ENCODE peak calls at places on chromosomes 16 and 17, in seven cellular contexts. C, A, V, H, P, I and U are unnamed samples.
A peak's percentile ranks its signal among the peaks of the same experiment; 100 is the strongest.

GRCh38 chr17:50618941-50619340 is 15.7 kb upstream of the ABCC3 start:
- DNase-seq in C (no peak), A (peak; percentile 48), V (peak; percentile 48), H (no peak), P (no peak), I (no peak), U (peak; percentile 39)

GRCh38 chr16:62194828-62195227 is 158.6 kb upstream of the CDH8 start:
- DNase-seq in C (no peak), A (no peak), V (no peak), H (no peak), P (no peak), I (no peak), U (no peak)

GRCh38 chr16:20383106-20384029 is 21.2 kb downstream of the PDILT start:
- DNase-seq in C (peak; percentile 43), A (peak; percentile 70), V (peak; percentile 72), H (peak; percentile 74), P (peak; percentile 50), I (peak; percentile 77), U (peak; percentile 78)

GRCh38 chr16:52540910-52541309 is 6.0 kb downstream of the TOX3 start:
- DNase-seq in C (no peak), A (no peak), V (no peak), H (no peak), P (no peak), I (no peak), U (no peak)

GRCh38 chr17:31321481-31321880 is at the start of gene EVI2A:
- DNase-seq in C (peak; percentile 91), A (peak; percentile 36), V (peak; percentile 80), H (peak; percentile 26), P (peak; percentile 25), I (no peak), U (peak; percentile 56)

GRCh38 chr16:68272501-68273209 is 8.3 kb downstream of the SLC7A6 start:
- DNase-seq in C (peak; percentile 83), A (no peak), V (no peak), H (no peak), P (peak; percentile 61), I (no peak), U (no peak)

GRCh38 chr16:12587170-12587569 is 216.5 kb downstream of the CPPED1 start:
- DNase-seq in C (no peak), A (no peak), V (no peak), H (no peak), P (no peak), I (no peak), U (no peak)

GRCh38 chr16:89191033-89191900 is 9.1 kb downstream of the SLC22A31 start:
- DNase-seq in C (peak; percentile 25), A (no peak), V (no peak), H (no peak), P (no peak), I (no peak), U (no peak)